ENCODE peak calls at places on chromosomes 6 and 20, in six cellular contexts. W is hypothalamus, L is lower leg skin, F is tibial artery, H is amygdala, D is mucosa of gallbladder. A is an unnamed sample.

GRCh38 chr6:132690678-132691077 is 23.2 kb downstream of the VNN1 start:
- DNase-seq in W (no peak), L (no peak), F (no peak), H (no peak), D (no peak), A (no peak)

GRCh38 chr6:37354526-37355384 is 972 bp downstream of the RNF8 start:
- DNase-seq in W (peak), L (no peak), F (no peak), H (peak), D (peak), A (no peak)

GRCh38 chr6:94636780-94637385 is 940.5 kb upstream of the MANEA start:
- DNase-seq in W (no peak), L (no peak), F (no peak), H (no peak), D (no peak), A (no peak)

GRCh38 chr6:131858765-131859490 is 51.1 kb downstream of the ENPP1 start:
- DNase-seq in W (no peak), L (no peak), F (no peak), H (no peak), D (no peak), A (no peak)

GRCh38 chr6:150152891-150153876 is 10.3 kb downstream of the PPP1R14C start:
- DNase-seq in W (no peak), L (peak), F (no peak), H (no peak), D (no peak), A (no peak)

GRCh38 chr6:28922841-28923317 is 906 bp downstream of the TRIM27 start:
- DNase-seq in W (peak), L (no peak), F (peak), H (peak), D (peak), A (peak)

GRCh38 chr6:77178821-77179220 is 284.5 kb downstream of the HTR1B start:
- DNase-seq in W (no peak), L (no peak), F (no peak), H (no peak), D (no peak), A (no peak)

GRCh38 chr20:59835448-59836395 is 97.7 kb downstream of the SYCP2 start:
- DNase-seq in W (peak), L (peak), F (peak), H (no peak), D (peak), A (peak)

GRCh38 chr20:44030394-44030793 is 115.7 kb downstream of the TOX2 start:
- DNase-seq in W (no peak), L (peak), F (no peak), H (no peak), D (no peak), A (no peak)

GRCh38 chr6:36986704-36987047 is 680 bp upstream of the MTCH1 start:
- DNase-seq in W (no peak), L (no peak), F (no peak), H (no peak), D (no peak), A (no peak)

GRCh38 chr6:17985934-17986655 is 1.3 kb downstream of the KIF13A start:
- DNase-seq in W (no peak), L (no peak), F (no peak), H (no peak), D (no peak), A (no peak)

GRCh38 chr20:48682529-48683385 is 145.0 kb downstream of the PREX1 start:
- DNase-seq in W (peak), L (no peak), F (peak), H (peak), D (peak), A (no peak)

GRCh38 chr6:136077834-136078576 is 172.1 kb downstream of the MTFR2 start:
- DNase-seq in W (no peak), L (no peak), F (no peak), H (no peak), D (no peak), A (no peak)

GRCh38 chr6:136188492-136188891 is 61.6 kb downstream of the MTFR2 start:
- DNase-seq in W (peak), L (no peak), F (no peak), H (no peak), D (no peak), A (no peak)

GRCh38 chr20:57459278-57459677 is 65.7 kb downstream of the CTCFL start:
- DNase-seq in W (no peak), L (no peak), F (no peak), H (no peak), D (no peak), A (no peak)

GRCh38 chr20:11379257-11380011 is 538.3 kb upstream of the BTBD3 start:
- DNase-seq in W (no peak), L (no peak), F (no peak), H (no peak), D (no peak), A (peak)

GRCh38 chr6:129120856-129121255 is 237.9 kb downstream of the LAMA2 start:
- DNase-seq in W (no peak), L (peak), F (no peak), H (no peak), D (no peak), A (no peak)

GRCh38 chr6:136767583-136768307 is 24.5 kb downstream of the MAP3K5 start:
- DNase-seq in W (no peak), L (no peak), F (no peak), H (no peak), D (no peak), A (no peak)

GRCh38 chr20:63141531-63141930 is 74.4 kb downstream of the YTHDF1 start:
- DNase-seq in W (no peak), L (no peak), F (no peak), H (no peak), D (no peak), A (no peak)

GRCh38 chr6:136592930-136593673 is 42.9 kb upstream of the MAP7 start:
- DNase-seq in W (no peak), L (no peak), F (no peak), H (no peak), D (no peak), A (no peak)

GRCh38 chr6:122452509-122452908 is 19.1 kb downstream of the SERINC1 start:
- DNase-seq in W (no peak), L (no peak), F (no peak), H (no peak), D (no peak), A (no peak)

GRCh38 chr6:169921227-169921626 is 169.8 kb downstream of the ERMARD start:
- DNase-seq in W (no peak), L (no peak), F (no peak), H (no peak), D (no peak), A (no peak)

A was measured in neural crest cell.